ENCODE peak calls at places on chromosomes 7 and 10, in nine cellular contexts. P is thoracic aorta; K is breast epithelium; H is ovary; U is heart right ventricle; F is CD8-positive, alpha-beta T cell; Y is AG04450; G is bronchial epithelial cell; T is MM.1S. J is an unnamed sample.

GRCh38 chr10:22573820-22574569 is 140.4 kb downstream of the PIP4K2A start:
- DNase-seq in P (no peak), K (no peak), H (no peak), U (peak), F (peak), Y (no peak), G (peak), T (peak), J (peak)

GRCh38 chr7:127107601-127108007 is 145.1 kb downstream of the GRM8 start:
- DNase-seq in P (no peak), K (no peak), H (no peak), U (peak), F (no peak), Y (peak), G (peak), T (peak), J (peak)

GRCh38 chr7:55975944-55976633 is 11.7 kb downstream of the NIPSNAP2 start:
- DNase-seq in P (no peak), K (no peak), H (no peak), U (no peak), F (no peak), Y (no peak), G (no peak), T (no peak), J (no peak)

GRCh38 chr10:30583778-30584415 is 45.7 kb downstream of the LYZL2 start:
- DNase-seq in P (peak), K (peak), H (peak), U (peak), F (no peak), Y (peak), G (peak), T (peak), J (peak)

GRCh38 chr7:157335991-157336382 is 817 bp upstream of the DNAJB6 start:
- DNase-seq in P (no peak), K (no peak), H (no peak), U (no peak), F (no peak), Y (no peak), G (no peak), T (no peak), J (no peak)

GRCh38 chr10:76550806-76551205 is 1086.8 kb downstream of the KCNMA1 start:
- DNase-seq in P (no peak), K (no peak), H (no peak), U (no peak), F (no peak), Y (peak), G (no peak), T (no peak), J (no peak)

GRCh38 chr10:70132098-70133029 is at the start of gene AIFM2:
- DNase-seq in P (no peak), K (peak), H (peak), U (peak), F (peak), Y (no peak), G (peak), T (peak), J (peak)

GRCh38 chr7:1909476-1909875 is 239.4 kb downstream of the ELFN1 start:
- DNase-seq in P (no peak), K (no peak), H (no peak), U (no peak), F (no peak), Y (no peak), G (no peak), T (no peak), J (no peak)

GRCh38 chr10:51300617-51301350 is 226.5 kb downstream of the PRKG1 start:
- DNase-seq in P (no peak), K (no peak), H (no peak), U (no peak), F (no peak), Y (no peak), G (no peak), T (no peak), J (no peak)

GRCh38 chr7:91668217-91668616 is 212.3 kb downstream of the MTERF1 start:
- DNase-seq in P (no peak), K (no peak), H (no peak), U (no peak), F (no peak), Y (no peak), G (no peak), T (no peak), J (no peak)

GRCh38 chr7:150323682-150324365 is 479 bp upstream of the ACTR3C start:
- DNase-seq in P (no peak), K (no peak), H (no peak), U (no peak), F (no peak), Y (no peak), G (peak), T (peak), J (peak)

GRCh38 chr10:124798781-124799180 is 2.8 kb upstream of the ABRAXAS2 start:
- DNase-seq in P (no peak), K (no peak), H (no peak), U (no peak), F (no peak), Y (no peak), G (no peak), T (no peak), J (no peak)

GRCh38 chr7:102117743-102118142 is 168.9 kb upstream of the SH2B2 start:
- DNase-seq in P (no peak), K (no peak), H (peak), U (no peak), F (no peak), Y (peak), G (no peak), T (no peak), J (no peak)

GRCh38 chr10:112915590-112916572 is 34.2 kb upstream of the TCF7L2 start:
- DNase-seq in P (no peak), K (no peak), H (no peak), U (no peak), F (no peak), Y (no peak), G (peak), T (no peak), J (no peak)

GRCh38 chr7:43590862-43591550 is 8.1 kb downstream of the STK17A start:
- DNase-seq in P (no peak), K (no peak), H (no peak), U (no peak), F (no peak), Y (no peak), G (no peak), T (no peak), J (peak)

GRCh38 chr7:115230882-115231508 is 309.1 kb downstream of the MDFIC start:
- DNase-seq in P (no peak), K (no peak), H (no peak), U (peak), F (no peak), Y (peak), G (peak), T (no peak), J (peak)

GRCh38 chr10:76523215-76523614 is 1091.8 kb downstream of the LRMDA start:
- DNase-seq in P (no peak), K (no peak), H (peak), U (peak), F (no peak), Y (no peak), G (no peak), T (no peak), J (no peak)

GRCh38 chr10:119575506-119575905 is 21.3 kb downstream of the TIAL1 start:
- DNase-seq in P (no peak), K (no peak), H (no peak), U (no peak), F (no peak), Y (no peak), G (peak), T (no peak), J (no peak)

GRCh38 chr10:8389630-8390029 is 335.1 kb downstream of the GATA3 start:
- DNase-seq in P (no peak), K (no peak), H (no peak), U (no peak), F (no peak), Y (no peak), G (peak), T (no peak), J (no peak)

GRCh38 chr7:77427996-77428603 is 12.0 kb upstream of the GSAP start:
- DNase-seq in P (no peak), K (no peak), H (no peak), U (peak), F (no peak), Y (no peak), G (peak), T (no peak), J (peak)

GRCh38 chr10:110919349-110919931 is at the start of gene SHOC2:
- DNase-seq in P (no peak), K (peak), H (peak), U (peak), F (peak), Y (peak), G (no peak), T (peak), J (peak)

GRCh38 chr7:114835861-114836260 is 86.0 kb upstream of the MDFIC start:
- DNase-seq in P (no peak), K (no peak), H (no peak), U (no peak), F (no peak), Y (no peak), G (no peak), T (no peak), J (no peak)

GRCh38 chr7:95581446-95581845 is 14.9 kb downstream of the PDK4 start:
- DNase-seq in P (no peak), K (no peak), H (no peak), U (no peak), F (no peak), Y (no peak), G (no peak), T (no peak), J (no peak)

GRCh38 chr10:103231047-103231551 is 14.6 kb upstream of the RPEL1 start:
- DNase-seq in P (no peak), K (peak), H (no peak), U (peak), F (no peak), Y (peak), G (peak), T (no peak), J (no peak)

GRCh38 chr10:17607603-17608332 is 9.4 kb downstream of the HACD1 start:
- DNase-seq in P (no peak), K (no peak), H (no peak), U (peak), F (no peak), Y (peak), G (peak), T (peak), J (peak)

GRCh38 chr10:63054889-63055606 is 78.1 kb upstream of the NRBF2 start:
- DNase-seq in P (no peak), K (no peak), H (no peak), U (no peak), F (no peak), Y (no peak), G (peak), T (no peak), J (no peak)
- TF ChIP-seq CTCF in P (no peak), K (no peak), H (no peak), U (no peak), F (no peak), Y (no peak), G (no peak), T (no peak), J (no peak)

DNA sequence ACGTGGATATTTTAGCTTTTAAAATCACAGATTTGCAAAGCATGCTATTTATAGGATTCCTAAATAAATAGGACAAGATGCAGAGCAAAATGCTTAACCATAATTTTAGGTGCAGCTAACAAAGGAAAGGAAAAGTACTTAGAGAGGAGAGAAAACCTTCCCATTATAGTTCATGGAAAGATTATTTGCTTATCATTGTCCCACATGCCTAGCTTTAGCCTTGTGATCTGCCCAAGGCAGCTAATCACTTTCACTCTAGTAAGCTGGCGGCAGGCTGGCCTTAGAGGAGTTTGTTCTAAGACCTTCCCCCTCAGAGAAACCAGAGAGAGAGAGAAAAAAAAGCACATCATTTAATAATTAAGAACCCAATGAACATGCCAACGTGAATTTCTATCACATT is 274.5 kb downstream of the ARL4A start:
- DNase-seq in P (no peak), K (no peak), H (no peak), U (peak), F (no peak), Y (no peak), G (no peak), T (no peak), J (no peak)
- H3K4me3 ChIP-seq in P (no peak), K (no peak), H (no peak), U (no peak), F (no peak), Y (no peak), G (no peak), T (no peak), J (no peak)

DNA sequence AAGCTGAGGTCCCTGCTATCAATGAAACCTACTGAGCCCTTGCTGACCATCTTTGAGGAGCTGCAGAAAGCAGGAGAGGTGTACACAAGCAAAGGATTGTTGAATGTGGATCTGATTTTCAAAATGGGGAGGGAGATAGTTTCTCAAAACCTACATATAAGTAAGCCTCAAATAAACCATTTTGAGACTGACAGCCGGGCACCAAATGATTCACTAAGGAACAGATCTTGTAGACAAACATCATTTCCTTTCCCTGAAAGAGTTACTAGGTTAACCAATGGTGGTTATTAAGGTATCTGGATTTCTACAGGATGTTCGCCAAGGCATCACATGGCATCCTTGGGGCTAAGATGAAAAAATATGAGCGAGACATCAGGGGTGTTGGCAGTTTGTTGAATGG is 24.5 kb upstream of the RHOBTB1 start:
- DNase-seq in P (no peak), K (no peak), H (no peak), U (no peak), F (no peak), Y (no peak), G (no peak), T (no peak), J (no peak)
- TF ChIP-seq CTCF in P (no peak), K (no peak), H (no peak), U (no peak), F (no peak), Y (no peak), G (no peak), T (no peak), J (no peak)

DNA sequence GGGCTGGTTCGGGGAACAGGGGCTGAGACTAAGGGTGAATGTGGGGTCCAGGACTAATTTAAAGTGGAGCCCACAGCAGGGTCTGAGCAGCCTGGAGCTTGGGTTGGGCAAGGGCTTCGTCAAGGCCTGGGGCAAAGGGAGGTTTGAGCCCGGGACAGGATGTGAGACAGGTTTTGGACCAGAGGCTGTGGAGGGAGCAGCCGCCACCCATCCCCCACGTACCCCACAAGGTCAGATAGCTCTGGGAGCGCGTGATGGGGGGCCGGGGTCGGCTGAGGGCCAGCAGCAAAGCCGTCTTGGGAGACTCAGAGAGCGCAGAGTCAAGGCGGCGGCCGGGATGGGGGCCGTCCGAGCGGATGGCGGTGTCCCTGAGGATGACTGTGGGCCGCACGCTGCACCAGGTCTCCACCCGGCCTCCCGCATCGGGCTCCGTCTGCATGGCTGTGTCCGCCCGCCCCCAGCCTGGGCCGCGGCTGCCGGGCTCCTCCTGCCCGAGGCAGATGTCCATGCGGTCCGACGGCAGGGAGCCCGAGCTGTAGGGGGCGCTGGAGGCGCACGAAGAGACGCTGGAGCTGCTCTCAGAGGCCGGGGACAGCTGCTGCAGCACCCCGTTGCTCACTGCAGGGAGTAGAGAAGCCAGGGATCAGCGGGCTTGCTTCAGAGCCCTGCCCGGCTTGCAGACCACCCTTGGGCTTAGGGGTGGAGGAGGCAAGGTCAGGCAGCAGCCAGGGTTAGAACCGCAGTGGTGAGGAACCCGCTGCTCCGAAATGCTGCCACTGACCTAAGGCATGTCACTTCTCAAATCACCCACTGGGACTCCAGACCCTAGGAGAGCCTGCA is 12.1 kb downstream of the PDZD7 start:
- DNase-seq in P (peak), K (no peak), H (peak), U (peak), F (peak), Y (no peak), G (peak), T (peak), J (peak)
- H3K4me3 ChIP-seq in P (peak), K (no peak), H (no peak), U (no peak), F (no peak), Y (no peak), G (no peak), T (no peak), J (no peak)

GRCh38 chr7:48298779-48299178 is 127.5 kb downstream of the ABCA13 start:
- DNase-seq in P (no peak), K (no peak), H (no peak), U (no peak), F (no peak), Y (no peak), G (peak), T (peak), J (peak)
- TF ChIP-seq CTCF in P (no peak), K (no peak), H (no peak), U (no peak), F (no peak), Y (no peak), G (no peak), T (no peak), J (no peak)

DNA sequence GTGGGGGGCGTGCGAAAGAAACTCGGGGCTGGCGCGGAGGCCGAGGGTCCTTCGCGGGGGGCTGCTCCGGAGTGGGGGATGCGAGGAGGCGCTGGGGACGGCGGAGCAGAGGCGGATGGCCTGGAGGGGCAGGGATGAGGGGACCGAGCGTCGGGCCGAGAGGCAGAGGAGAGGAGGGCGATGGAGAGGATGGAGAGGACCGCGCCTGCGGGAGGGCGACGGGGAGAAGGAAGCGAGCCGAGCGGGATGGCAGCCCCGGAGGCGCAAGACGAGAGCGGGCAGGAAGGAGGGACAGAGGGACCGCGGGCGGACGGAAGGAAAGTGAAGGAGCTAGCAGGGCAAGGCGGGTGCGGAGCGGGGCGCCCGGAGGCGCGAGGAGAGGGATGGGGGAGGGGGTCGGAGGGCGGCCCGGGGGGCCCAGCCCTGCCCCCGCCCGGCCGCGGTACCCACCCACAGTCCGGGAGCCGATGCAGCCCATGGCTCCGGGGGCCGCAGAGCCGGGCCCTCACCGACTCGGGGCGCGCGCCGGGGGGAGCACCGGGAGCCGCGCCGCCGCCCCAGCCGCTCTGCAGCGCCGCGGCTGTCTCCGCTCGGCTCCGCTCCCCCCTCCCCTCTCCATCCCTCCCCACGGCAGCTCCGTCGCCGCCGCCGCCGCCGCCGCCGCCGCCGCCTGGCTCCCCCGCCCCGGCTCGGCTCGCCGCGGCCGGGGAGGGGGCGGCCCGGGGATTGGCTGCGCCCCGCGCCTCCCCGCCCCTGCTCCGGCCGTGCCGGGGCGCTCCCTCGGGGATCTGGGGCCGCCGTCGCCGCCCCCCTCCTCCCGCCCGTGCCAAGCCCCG is at the start of gene FAM131B:
- DNase-seq in P (no peak), K (no peak), H (no peak), U (no peak), F (peak), Y (no peak), G (no peak), T (no peak), J (no peak)
- H3K4me3 ChIP-seq in P (peak), K (peak), H (peak), U (peak), F (peak), Y (peak), G (peak), T (peak), J (peak)

DNA sequence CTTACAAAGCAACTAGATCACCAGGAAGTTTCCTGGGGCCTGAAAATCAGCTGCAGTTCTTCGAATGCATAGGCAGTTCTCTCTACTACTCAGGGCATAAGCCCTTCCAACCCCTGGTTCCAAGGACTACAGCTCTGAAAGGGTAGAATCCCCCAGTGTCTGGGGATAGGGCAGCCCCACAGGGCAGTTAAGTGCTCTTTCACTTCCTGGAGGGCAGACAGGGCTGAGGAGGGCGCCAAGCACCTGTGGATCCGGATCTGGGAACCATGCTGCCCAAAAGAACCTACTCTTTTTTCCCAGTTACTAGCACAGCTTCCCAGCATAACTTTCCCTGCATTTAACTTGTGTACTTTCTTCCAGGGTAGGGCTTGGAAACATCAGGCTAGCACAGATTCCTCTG is 41.1 kb downstream of the CXCL12 start:
- DNase-seq in P (no peak), K (no peak), H (no peak), U (no peak), F (peak), Y (no peak), G (no peak), T (no peak), J (no peak)
- TF ChIP-seq CTCF in P (no peak), K (no peak), H (no peak), U (no peak), F (no peak), Y (no peak), G (no peak), T (no peak), J (no peak)

DNA sequence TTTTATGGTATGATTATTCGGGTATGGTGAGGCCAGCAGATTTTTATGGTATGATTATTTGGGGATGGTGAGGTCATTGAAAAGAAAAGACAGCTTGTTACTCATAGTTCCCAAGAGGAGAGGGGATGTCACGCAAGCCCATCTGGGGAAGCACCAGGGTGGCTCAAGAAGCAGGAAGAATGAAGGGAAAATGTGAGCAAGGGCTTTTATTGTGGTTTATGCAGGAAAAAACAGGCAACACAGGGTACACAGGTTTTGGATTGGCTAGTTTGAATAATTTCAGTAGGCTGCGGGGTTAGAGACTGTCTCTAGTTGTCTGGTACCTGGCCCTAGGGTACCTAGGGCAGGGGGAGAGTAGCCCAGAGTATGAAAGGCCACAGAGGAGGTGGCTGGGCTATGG is 26.8 kb upstream of the DGKI start:
- DNase-seq in P (no peak), K (no peak), H (no peak), U (no peak), F (no peak), Y (no peak), G (no peak), T (no peak), J (peak)
- H3K4me3 ChIP-seq in P (no peak), K (no peak), H (no peak), U (no peak), F (no peak), Y (no peak), G (no peak), T (no peak), J (no peak)

GRCh38 chr10:97868134-97868685 is 18.6 kb downstream of the GOLGA7B start:
- DNase-seq in P (no peak), K (no peak), H (no peak), U (no peak), F (no peak), Y (no peak), G (no peak), T (no peak), J (no peak)
- TF ChIP-seq CTCF in P (no peak), K (no peak), H (no peak), U (no peak), F (no peak), Y (no peak), G (no peak), T (no peak), J (no peak)